ENCODE peak calls at places on chromosomes 1 and 21, in eight cellular contexts. Y, K, F, M, V, D, H and U are unnamed samples.

GRCh38 chr1:152497273-152497672 is 13.3 kb upstream of the LCE5A start:
- DNase-seq in Y (no peak), K (no peak), F (no peak), M (peak), V (no peak), D (no peak), H (no peak), U (no peak)

GRCh38 chr1:65149391-65149729 is 1.4 kb downstream of the AK4 start:
- DNase-seq in Y (no peak), K (no peak), F (no peak), M (no peak), V (no peak), D (no peak), H (no peak), U (no peak)

GRCh38 chr1:13965770-13966398 is 265.9 kb downstream of the PRDM2 start:
- DNase-seq in Y (peak), K (peak), F (no peak), M (peak), V (no peak), D (peak), H (peak), U (no peak)

GRCh38 chr1:152461544-152461943 is 47.5 kb upstream of the CRNN start:
- DNase-seq in Y (peak), K (no peak), F (peak), M (peak), V (peak), D (no peak), H (peak), U (peak)

GRCh38 chr1:77831976-77832695 is 52.7 kb downstream of the MIGA1 start:
- DNase-seq in Y (peak), K (no peak), F (no peak), M (no peak), V (no peak), D (no peak), H (no peak), U (no peak)

GRCh38 chr1:10958614-10959013 is 53.8 kb upstream of the TARDBP start:
- DNase-seq in Y (no peak), K (no peak), F (no peak), M (no peak), V (no peak), D (no peak), H (no peak), U (no peak)

GRCh38 chr1:10900691-10901090 is 104.2 kb upstream of the CASZ1 start:
- DNase-seq in Y (no peak), K (no peak), F (no peak), M (peak), V (no peak), D (no peak), H (no peak), U (no peak)

GRCh38 chr1:10727703-10728348 is 68.6 kb downstream of the CASZ1 start:
- DNase-seq in Y (no peak), K (no peak), F (no peak), M (no peak), V (no peak), D (no peak), H (peak), U (no peak)

GRCh38 chr1:48048064-48048463 is 50.9 kb upstream of the TRABD2B start:
- DNase-seq in Y (peak), K (no peak), F (no peak), M (peak), V (no peak), D (no peak), H (no peak), U (no peak)

GRCh38 chr1:117678246-117678977 is 72.6 kb downstream of the TENT5C start:
- DNase-seq in Y (peak), K (no peak), F (no peak), M (no peak), V (no peak), D (no peak), H (peak), U (no peak)

GRCh38 chr1:103146143-103146542 is 37.8 kb upstream of the COL11A1 start:
- DNase-seq in Y (peak), K (no peak), F (no peak), M (no peak), V (no peak), D (no peak), H (no peak), U (no peak)

GRCh38 chr1:6198646-6199297 is 623 bp downstream of the RPL22 start:
- DNase-seq in Y (no peak), K (no peak), F (peak), M (no peak), V (no peak), D (no peak), H (no peak), U (no peak)

GRCh38 chr21:32415451-32415850 is 2.9 kb downstream of the EVA1C start:
- DNase-seq in Y (no peak), K (no peak), F (no peak), M (no peak), V (no peak), D (no peak), H (no peak), U (no peak)

GRCh38 chr1:37951783-37952624 is 5.2 kb upstream of the INPP5B start:
- DNase-seq in Y (no peak), K (no peak), F (no peak), M (no peak), V (no peak), D (no peak), H (no peak), U (no peak)

GRCh38 chr1:208919371-208919770 is 664.1 kb upstream of the CAMK1G start:
- DNase-seq in Y (peak), K (no peak), F (no peak), M (peak), V (no peak), D (no peak), H (no peak), U (no peak)

GRCh38 chr1:92970990-92971689 is 9.9 kb upstream of the DIPK1A start:
- DNase-seq in Y (no peak), K (no peak), F (no peak), M (no peak), V (no peak), D (no peak), H (no peak), U (no peak)

GRCh38 chr1:87140831-87141540 is 187.7 kb upstream of the LMO4 start:
- DNase-seq in Y (no peak), K (no peak), F (no peak), M (peak), V (no peak), D (no peak), H (no peak), U (no peak)

GRCh38 chr1:210231846-210232523 is 611 bp upstream of the SERTAD4 start:
- DNase-seq in Y (peak), K (peak), F (no peak), M (peak), V (no peak), D (no peak), H (peak), U (no peak)

GRCh38 chr1:10681296-10682113 is 114.9 kb downstream of the CASZ1 start:
- DNase-seq in Y (no peak), K (no peak), F (no peak), M (no peak), V (no peak), D (no peak), H (no peak), U (no peak)

GRCh38 chr1:152347116-152347728 is 12.6 kb downstream of the FLG2 start:
- DNase-seq in Y (peak), K (no peak), F (peak), M (peak), V (peak), D (peak), H (peak), U (no peak)

GRCh38 chr1:115164484-115164883 is 75.2 kb upstream of the TSPAN2 start:
- DNase-seq in Y (peak), K (no peak), F (no peak), M (no peak), V (no peak), D (no peak), H (no peak), U (no peak)

GRCh38 chr1:182698977-182699672 is 14.7 kb upstream of the RGS8 start:
- DNase-seq in Y (peak), K (no peak), F (no peak), M (no peak), V (no peak), D (no peak), H (no peak), U (no peak)

GRCh38 chr1:119310301-119310700 is 58.3 kb upstream of the HAO2 start:
- DNase-seq in Y (no peak), K (no peak), F (no peak), M (no peak), V (no peak), D (no peak), H (no peak), U (no peak)

GRCh38 chr1:37052120-37052519 is 17.8 kb upstream of the GRIK3 start:
- DNase-seq in Y (no peak), K (no peak), F (no peak), M (peak), V (no peak), D (no peak), H (no peak), U (no peak)

GRCh38 chr1:51916587-51917405 is 38.3 kb upstream of the NRDC start:
- DNase-seq in Y (peak), K (no peak), F (no peak), M (peak), V (no peak), D (no peak), H (peak), U (no peak)

GRCh38 chr1:232579958-232580705 is 49.8 kb downstream of the SIPA1L2 start:
- DNase-seq in Y (no peak), K (no peak), F (no peak), M (peak), V (no peak), D (no peak), H (no peak), U (no peak)

GRCh38 chr21:29501451-29501850 is 202.7 kb downstream of the BACH1 start:
- DNase-seq in Y (peak), K (no peak), F (no peak), M (no peak), V (no peak), D (no peak), H (no peak), U (no peak)

GRCh38 chr1:235295902-235296350 is 32.1 kb downstream of the ARID4B start:
- DNase-seq in Y (peak), K (no peak), F (no peak), M (peak), V (no peak), D (no peak), H (no peak), U (no peak)

GRCh38 chr1:47189844-47190562 is at the start of gene PDZK1IP1:
- DNase-seq in Y (peak), K (peak), F (no peak), M (peak), V (peak), D (no peak), H (no peak), U (peak)

GRCh38 chr1:152582647-152583046 is 2.3 kb upstream of the LCE3D start:
- DNase-seq in Y (no peak), K (no peak), F (no peak), M (peak), V (no peak), D (no peak), H (no peak), U (no peak)

GRCh38 chr1:10302416-10302815 is 92.0 kb downstream of the KIF1B start:
- DNase-seq in Y (no peak), K (no peak), F (no peak), M (no peak), V (no peak), D (no peak), H (no peak), U (no peak)

GRCh38 chr21:37607081-37607480 is 240.5 kb downstream of the DYRK1A start:
- DNase-seq in Y (no peak), K (no peak), F (no peak), M (no peak), V (no peak), D (no peak), H (no peak), U (no peak)

GRCh38 chr1:89736937-89737733 is 83.7 kb upstream of the LRRC8D start:
- DNase-seq in Y (no peak), K (no peak), F (no peak), M (peak), V (no peak), D (no peak), H (no peak), U (no peak)

GRCh38 chr1:26284597-26285351 is 4.9 kb downstream of the SH3BGRL3 start:
- DNase-seq in Y (peak), K (peak), F (peak), M (peak), V (peak), D (peak), H (peak), U (peak)

GRCh38 chr1:30856260-30856790 is 52.2 kb downstream of the SDC3 start:
- DNase-seq in Y (peak), K (no peak), F (no peak), M (no peak), V (no peak), D (no peak), H (peak), U (no peak)

GRCh38 chr1:156910309-156910782 is 10.1 kb upstream of the LRRC71 start:
- DNase-seq in Y (no peak), K (no peak), F (peak), M (no peak), V (no peak), D (peak), H (peak), U (peak)

GRCh38 chr1:100277866-100278265 is 11.8 kb downstream of the RTCA start:
- DNase-seq in Y (no peak), K (no peak), F (no peak), M (no peak), V (no peak), D (no peak), H (no peak), U (no peak)

GRCh38 chr1:47405697-47406096 is 10.4 kb upstream of the FOXE3 start:
- DNase-seq in Y (no peak), K (no peak), F (no peak), M (no peak), V (no peak), D (no peak), H (no peak), U (no peak)

GRCh38 chr1:174971902-174972301 is 27.8 kb upstream of the CACYBP start:
- DNase-seq in Y (no peak), K (no peak), F (no peak), M (no peak), V (no peak), D (no peak), H (no peak), U (no peak)

GRCh38 chr1:59076612-59077011 is 220.3 kb upstream of the FGGY start:
- DNase-seq in Y (peak), K (no peak), F (no peak), M (peak), V (no peak), D (no peak), H (peak), U (no peak)
- TF ChIP-seq CTCF in Y (peak), K (no peak), F (no peak), M (peak), V (peak), D (no peak), H (peak), U (no peak)

GRCh38 chr21:41481191-41481590 is 26.8 kb downstream of the TMPRSS2 start:
- DNase-seq in Y (no peak), K (no peak), F (no peak), M (peak), V (no peak), D (no peak), H (no peak), U (no peak)

GRCh38 chr21:41477641-41478318 is 30.2 kb downstream of the TMPRSS2 start:
- DNase-seq in Y (peak), K (no peak), F (no peak), M (no peak), V (no peak), D (no peak), H (no peak), U (no peak)

GRCh38 chr21:41480086-41480690 is 27.8 kb downstream of the TMPRSS2 start:
- DNase-seq in Y (no peak), K (no peak), F (no peak), M (no peak), V (no peak), D (no peak), H (no peak), U (no peak)

GRCh38 chr21:41479686-41480085 is 28.3 kb downstream of the TMPRSS2 start:
- DNase-seq in Y (no peak), K (no peak), F (no peak), M (no peak), V (no peak), D (no peak), H (no peak), U (no peak)

GRCh38 chr21:41478319-41479177 is 29.4 kb downstream of the TMPRSS2 start:
- DNase-seq in Y (no peak), K (no peak), F (no peak), M (no peak), V (no peak), D (no peak), H (no peak), U (no peak)
- TF ChIP-seq CTCF in Y (no peak), K (no peak), F (no peak), M (no peak), V (no peak), D (no peak), H (no peak), U (no peak)

GRCh38 chr1:15937706-15938168 is 38.2 kb downstream of the ZBTB17 start:
- DNase-seq in Y (peak), K (no peak), F (no peak), M (peak), V (peak), D (no peak), H (no peak), U (no peak)
- TF ChIP-seq CTCF in Y (peak), K (no peak), F (no peak), M (peak), V (no peak), D (peak), H (peak), U (no peak)

GRCh38 chr21:34185051-34185750 is 111.8 kb downstream of the MRPS6 start:
- DNase-seq in Y (no peak), K (no peak), F (no peak), M (no peak), V (no peak), D (no peak), H (no peak), U (no peak)
- TF ChIP-seq CTCF in Y (no peak), K (no peak), F (no peak), M (no peak), V (no peak), D (no peak), H (no peak), U (no peak)

DNA sequence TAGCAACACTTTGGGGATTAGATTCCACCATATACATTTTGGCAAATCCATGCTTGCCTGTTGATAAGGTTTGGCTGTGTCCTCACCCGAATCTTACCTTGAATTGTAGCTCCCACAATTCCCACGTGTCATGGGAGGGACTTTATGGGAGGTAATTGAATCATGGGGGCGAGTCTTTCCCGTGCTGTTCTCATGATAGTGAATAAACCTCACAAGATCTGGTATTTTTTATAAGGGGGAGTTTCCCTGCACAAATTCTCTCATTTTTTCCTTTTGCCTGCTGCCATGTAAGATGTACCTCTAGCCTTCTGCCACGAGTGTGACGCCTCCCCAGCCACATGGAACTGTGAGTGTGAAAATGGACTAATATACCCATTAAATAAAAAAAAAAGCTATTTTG is 265.3 kb downstream of the MRPL39 start:
- DNase-seq in Y (no peak), K (no peak), F (no peak), M (no peak), V (no peak), D (no peak), H (no peak), U (no peak)
- TF ChIP-seq CTCF in Y (no peak), K (no peak), F (no peak), M (no peak), V (no peak), D (no peak), H (no peak), U (no peak)

DNA sequence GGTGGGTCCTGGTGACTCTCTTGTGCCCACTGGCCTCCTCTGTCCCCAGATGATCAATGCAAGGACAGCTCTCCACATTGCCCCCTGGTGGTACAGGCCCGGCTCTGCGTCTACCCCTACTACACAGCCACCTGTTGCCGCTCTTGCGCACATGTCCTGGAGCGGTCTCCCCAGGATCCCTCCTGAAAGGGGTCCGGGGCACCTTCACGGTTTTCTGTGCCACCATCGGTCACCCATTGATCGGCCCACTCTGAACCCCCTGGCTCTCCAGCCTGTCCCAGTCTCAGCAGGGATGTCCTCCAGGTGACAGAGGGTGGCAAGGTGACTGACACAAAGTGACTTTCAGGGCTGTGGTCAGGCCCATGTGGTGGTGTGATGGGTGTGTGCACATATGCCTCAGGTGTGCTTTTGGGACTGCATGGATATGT is 10.8 kb downstream of the ADAMTSL4 start:
- DNase-seq in Y (peak), K (peak), F (peak), M (no peak), V (peak), D (peak), H (peak), U (peak)
- TF ChIP-seq CTCF in Y (peak), K (peak), F (peak), M (peak), V (peak), D (peak), H (peak), U (peak)

DNA sequence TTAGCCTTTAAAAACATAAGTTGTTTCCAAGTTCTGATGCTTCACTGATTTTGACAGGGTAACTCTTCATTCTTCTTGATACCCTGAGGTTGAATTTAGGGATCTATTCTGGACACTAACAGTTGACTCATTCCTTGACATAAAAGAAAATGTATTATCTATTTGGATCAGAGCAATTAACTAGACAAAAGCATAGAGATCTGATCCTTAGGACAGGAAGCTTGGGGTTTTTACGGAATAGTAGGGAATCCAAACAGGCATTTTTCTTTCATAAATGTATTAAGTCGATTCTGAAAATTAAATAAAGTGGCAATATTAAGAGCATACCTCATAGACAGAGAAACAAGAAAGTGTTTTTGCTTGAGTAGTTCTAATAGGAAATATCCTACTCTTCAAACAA is 820.5 kb downstream of the BRINP3 start:
- DNase-seq in Y (no peak), K (no peak), F (no peak), M (no peak), V (no peak), D (no peak), H (no peak), U (no peak)
- TF ChIP-seq CTCF in Y (no peak), K (no peak), F (no peak), M (no peak), V (no peak), D (no peak), H (no peak), U (no peak)